ENCODE peak calls at places on chromosomes 4 and X, in six cellular contexts. T is HCT116, X is GM12878, H is H1, C is K562, M is HepG2. O is an unnamed sample. For H3K4me1, the result is how much of the 10 kb centered on the place peaks cover.

GRCh38 chr4:73447701-73448100 is 11.7 kb downstream of the AFP start:
- DNase-seq in X (no peak), T (no peak), C (no peak), M (no peak), H (no peak), O (no peak)

GRCh38 chrX:103531002-103531401 is 11.7 kb upstream of the RAB40A start:
- DNase-seq in C (no peak), T (no peak), X (no peak), M (no peak), H (no peak), O (no peak)

GRCh38 chr4:158936238-158936637 is 166.6 kb upstream of the RAPGEF2 start:
- DNase-seq in X (no peak), C (no peak), T (no peak), H (no peak), M (no peak), O (no peak)

GRCh38 chr4:61532324-61532723 is 332.2 kb downstream of the ADGRL3 start:
- DNase-seq in X (no peak), M (no peak), C (no peak), T (no peak), H (no peak), O (no peak)

GRCh38 chrX:18360867-18361266 is 6.4 kb upstream of the SCML2 start:
- DNase-seq in H (no peak), T (no peak), X (no peak), C (no peak), M (no peak), O (no peak)

GRCh38 chrX:16177260-16177659 is 10.0 kb downstream of the MAGEB17 start:
- DNase-seq in H (no peak), M (no peak), T (no peak), X (no peak), C (no peak), O (no peak)

GRCh38 chr4:63296773-63297172 is 1112.5 kb downstream of the TECRL start:
- DNase-seq in C (no peak), M (peak), X (no peak), H (no peak), T (no peak), O (no peak)

GRCh38 chr4:48268956-48269860 is at the start of gene TEC:
- DNase-seq in M (no peak), C (peak), T (peak), H (peak), X (no peak), O (peak)

GRCh38 chr4:33090910-33091309 is 2370.7 kb downstream of the PCDH7 start:
- DNase-seq in C (no peak), X (no peak), T (no peak), H (no peak), M (no peak), O (no peak)

GRCh38 chr4:81069706-81070331 is 39.3 kb downstream of the BMP3 start:
- DNase-seq in X (peak), T (peak), C (peak), M (peak), H (peak), O (peak)

DNA sequence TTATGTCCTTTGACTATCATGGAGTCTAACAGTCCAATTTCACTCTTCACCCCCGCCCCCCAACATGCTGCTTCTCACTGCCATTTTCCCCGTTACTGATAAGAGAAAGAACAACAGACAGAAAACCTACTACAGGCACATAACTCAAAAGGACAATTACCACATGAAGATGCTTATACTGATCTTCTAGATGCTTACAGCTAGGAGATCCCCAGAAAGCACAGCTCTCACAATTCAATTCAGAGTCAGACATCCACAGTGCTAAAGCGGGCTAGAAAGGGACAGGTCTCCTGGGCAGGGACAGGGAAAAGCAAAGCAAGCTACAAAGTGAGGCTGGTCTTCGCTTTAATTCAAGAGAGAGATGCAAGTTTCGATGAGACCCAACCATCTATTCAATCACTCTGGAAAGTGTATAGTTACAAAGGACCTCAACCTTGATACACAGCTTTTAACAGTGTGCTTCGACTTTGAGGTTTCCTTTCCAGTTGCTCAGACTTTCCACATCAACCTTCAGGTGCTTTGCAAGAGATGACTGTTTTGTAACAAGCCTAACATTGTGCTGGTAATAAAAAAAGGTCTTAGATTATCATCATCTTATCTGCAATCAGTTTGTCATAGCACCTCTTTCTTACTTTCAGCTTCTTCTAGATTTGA is 60.9 kb downstream of the LEF1 start:
- DNase-seq in C (peak), H (no peak), T (no peak), M (no peak), X (no peak), O (no peak)
- H3K4me1 ChIP-seq in C (under half), H (under half), T (under half), M (under half), X (under half), O (under half)

DNA sequence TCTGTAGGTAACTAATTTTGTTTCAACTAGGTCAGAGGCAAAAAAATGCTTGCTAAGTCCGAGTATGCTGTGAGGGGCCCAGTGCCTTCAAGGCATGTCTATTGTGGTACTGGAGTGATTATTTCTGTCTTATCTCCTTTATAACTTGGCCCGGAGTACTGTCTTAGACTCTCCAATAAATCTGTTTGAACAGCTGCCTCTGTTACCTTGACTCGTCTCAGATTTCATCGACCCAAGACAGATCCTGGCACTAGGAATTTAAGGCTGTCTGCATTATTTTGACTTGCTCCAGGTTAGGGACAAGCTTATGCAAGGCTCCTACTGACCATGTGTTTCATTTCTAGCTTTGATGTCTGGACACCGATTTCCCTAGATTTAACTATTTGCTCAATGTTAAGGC is 41.1 kb upstream of the NKAP start:
- DNase-seq in H (no peak), T (no peak), C (no peak), X (no peak), M (no peak), O (no peak)
- TF ChIP-seq YY1 in H (no peak), T (no peak), C (no peak), X (no peak), M (no peak), O (no peak)

DNA sequence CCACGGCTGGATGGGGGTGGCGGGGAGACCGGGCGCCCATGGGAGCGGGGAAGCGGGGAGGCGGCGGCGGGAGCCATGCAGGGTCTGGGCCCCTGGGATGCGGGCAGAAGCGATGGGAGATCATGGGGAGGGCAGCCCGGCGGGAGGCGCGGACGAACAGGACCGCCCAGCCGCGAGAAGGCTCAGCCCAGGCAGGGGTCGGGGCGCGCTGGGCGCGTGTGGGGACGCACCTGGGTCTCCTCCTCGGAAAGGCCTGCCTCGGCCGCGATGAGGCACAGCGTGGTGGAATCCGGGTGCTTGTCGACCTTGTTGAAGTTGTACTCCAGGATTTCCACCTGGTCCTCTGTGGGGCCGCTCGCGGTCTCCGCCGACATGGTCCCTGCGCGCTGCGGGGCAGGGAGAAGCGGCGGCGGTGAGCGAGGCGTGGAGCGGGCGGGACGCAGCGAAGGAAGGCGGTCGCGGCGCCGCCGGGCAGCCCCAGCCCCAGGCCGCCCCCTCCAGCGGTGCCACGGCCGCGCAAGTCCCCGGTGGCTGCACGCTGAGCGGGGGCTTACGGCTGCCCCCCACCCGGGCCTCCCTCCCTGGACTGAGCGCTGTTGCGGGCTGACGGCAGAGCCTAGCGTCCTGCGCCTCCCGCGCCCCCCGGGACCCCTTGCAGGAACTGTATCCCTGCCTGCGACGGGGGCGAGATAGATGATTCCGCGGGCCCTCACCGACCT is 25.3 kb downstream of the HOPX start:
- DNase-seq in C (no peak), T (no peak), M (no peak), H (peak), X (no peak), O (no peak)
- H3K9ac ChIP-seq in C (no peak), T (no peak), M (no peak), H (no peak), X (no peak), O (peak)

GRCh38 chr4:2483237-2483636 is 14.3 kb downstream of the RNF4 start:
- DNase-seq in H (no peak), X (no peak), M (no peak), C (no peak), T (no peak), O (no peak)

GRCh38 chr4:2482192-2482591 is 13.3 kb downstream of the RNF4 start:
- DNase-seq in T (no peak), M (no peak), X (no peak), C (no peak), H (no peak), O (no peak)

GRCh38 chr4:2484169-2484568 is 15.3 kb downstream of the RNF4 start:
- DNase-seq in T (no peak), X (no peak), M (no peak), H (no peak), C (no peak), O (no peak)

GRCh38 chr4:2480649-2481048 is 11.7 kb downstream of the RNF4 start:
- DNase-seq in M (no peak), H (no peak), T (no peak), X (no peak), C (no peak), O (no peak)

GRCh38 chr4:2482693-2483092 is 13.8 kb downstream of the RNF4 start:
- DNase-seq in H (no peak), X (peak), C (no peak), M (peak), T (no peak), O (no peak)
- H3K4me1 ChIP-seq in H (under half), X (half or more), C (under half), M (half or more), T (under half), O (under half)

DNA sequence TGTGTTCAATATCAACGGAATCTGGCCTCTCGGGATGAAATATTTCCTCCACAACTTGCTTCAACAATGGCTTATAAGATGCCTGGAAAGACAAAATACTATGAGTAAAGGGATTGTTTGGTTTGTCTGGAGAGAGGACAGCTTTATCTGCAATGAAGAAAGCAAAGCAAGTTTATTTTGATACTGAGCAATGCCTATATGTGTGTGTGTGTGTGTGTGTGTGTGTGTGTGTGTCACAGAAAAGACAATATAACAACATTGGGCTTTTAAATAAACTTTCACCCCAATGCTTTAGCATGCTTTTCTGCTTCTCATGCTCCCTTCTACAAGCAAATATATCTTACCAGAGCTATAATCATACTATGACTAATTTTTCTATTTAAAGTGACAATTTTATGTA is 45.4 kb downstream of the RASL11B start:
- DNase-seq in T (no peak), X (no peak), M (no peak), H (no peak), C (no peak), O (no peak)
- TF ChIP-seq YY1 in T (no peak), X (no peak), M (no peak), H (no peak), C (no peak), O (no peak)

DNA sequence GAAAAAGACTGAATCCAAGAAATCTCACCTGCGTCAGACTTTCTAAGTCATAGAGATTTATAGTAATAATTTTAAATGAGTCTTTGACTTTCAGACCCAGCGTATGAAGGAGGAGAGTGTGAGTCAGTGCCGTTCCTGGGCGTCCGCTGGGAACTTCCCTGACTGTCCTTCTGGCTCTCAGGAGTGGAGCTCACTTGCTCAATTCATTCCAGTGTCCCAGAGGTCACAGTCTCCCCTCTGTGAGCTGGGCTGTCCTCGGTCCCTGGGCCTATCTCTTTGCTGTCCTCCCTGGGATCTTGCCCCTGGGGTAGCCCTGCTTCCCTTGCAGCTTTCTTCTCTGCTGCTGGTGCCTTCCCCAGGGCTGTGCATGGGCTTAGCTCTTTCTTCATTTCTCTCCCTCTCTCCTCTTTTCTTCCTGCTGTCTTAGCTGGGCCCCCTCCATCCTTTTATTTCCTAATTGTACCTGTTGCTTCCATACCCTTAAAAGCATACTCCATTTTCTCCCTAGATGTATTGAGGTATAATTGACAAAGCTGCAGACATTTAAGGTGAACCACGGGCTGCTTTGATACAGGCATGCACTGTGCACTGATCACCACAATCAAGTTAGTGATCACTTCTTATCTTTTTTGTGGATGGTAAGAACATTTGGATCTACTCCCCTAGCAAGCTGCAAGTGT is 11.6 kb downstream of the SORBS2 start:
- DNase-seq in C (no peak), T (no peak), H (no peak), M (no peak), X (no peak), O (no peak)
- H3K9ac ChIP-seq in C (no peak), T (no peak), H (no peak), M (no peak), X (no peak), O (no peak)

GRCh38 chr4:2866160-2866861 is 22.7 kb downstream of the ADD1 start:
- DNase-seq in C (no peak), T (no peak), H (no peak), M (peak), X (no peak), O (no peak)

GRCh38 chr4:2868840-2869487 is 25.3 kb downstream of the ADD1 start:
- DNase-seq in H (no peak), C (no peak), T (no peak), M (no peak), X (no peak), O (no peak)

GRCh38 chr4:2869659-2870058 is 26.0 kb downstream of the ADD1 start:
- DNase-seq in X (no peak), M (no peak), H (no peak), T (no peak), C (no peak), O (no peak)

GRCh38 chr4:2866891-2867290 is 23.2 kb downstream of the ADD1 start:
- DNase-seq in X (no peak), M (no peak), C (no peak), H (no peak), T (no peak), O (no peak)

GRCh38 chr4:2867758-2868491 is 24.3 kb downstream of the ADD1 start:
- DNase-seq in M (peak), C (peak), T (no peak), X (no peak), H (no peak), O (no peak)
- H3K4me1 ChIP-seq in M (half or more), C (under half), T (under half), X (under half), H (under half), O (under half)

GRCh38 chr4:52592287-52592686 is 66.8 kb downstream of the USP46 start:
- DNase-seq in C (peak), H (no peak), M (no peak), T (no peak), X (no peak), O (no peak)

GRCh38 chr4:52585379-52585778 is 73.7 kb downstream of the USP46 start:
- DNase-seq in M (no peak), T (no peak), C (no peak), H (no peak), X (no peak), O (no peak)

GRCh38 chr4:52588097-52588496 is 71.0 kb downstream of the USP46 start:
- DNase-seq in X (no peak), M (peak), C (peak), T (peak), H (peak), O (peak)

GRCh38 chr4:52586069-52586468 is 73.0 kb downstream of the USP46 start:
- DNase-seq in T (no peak), M (no peak), C (no peak), H (no peak), X (no peak), O (no peak)

DNA sequence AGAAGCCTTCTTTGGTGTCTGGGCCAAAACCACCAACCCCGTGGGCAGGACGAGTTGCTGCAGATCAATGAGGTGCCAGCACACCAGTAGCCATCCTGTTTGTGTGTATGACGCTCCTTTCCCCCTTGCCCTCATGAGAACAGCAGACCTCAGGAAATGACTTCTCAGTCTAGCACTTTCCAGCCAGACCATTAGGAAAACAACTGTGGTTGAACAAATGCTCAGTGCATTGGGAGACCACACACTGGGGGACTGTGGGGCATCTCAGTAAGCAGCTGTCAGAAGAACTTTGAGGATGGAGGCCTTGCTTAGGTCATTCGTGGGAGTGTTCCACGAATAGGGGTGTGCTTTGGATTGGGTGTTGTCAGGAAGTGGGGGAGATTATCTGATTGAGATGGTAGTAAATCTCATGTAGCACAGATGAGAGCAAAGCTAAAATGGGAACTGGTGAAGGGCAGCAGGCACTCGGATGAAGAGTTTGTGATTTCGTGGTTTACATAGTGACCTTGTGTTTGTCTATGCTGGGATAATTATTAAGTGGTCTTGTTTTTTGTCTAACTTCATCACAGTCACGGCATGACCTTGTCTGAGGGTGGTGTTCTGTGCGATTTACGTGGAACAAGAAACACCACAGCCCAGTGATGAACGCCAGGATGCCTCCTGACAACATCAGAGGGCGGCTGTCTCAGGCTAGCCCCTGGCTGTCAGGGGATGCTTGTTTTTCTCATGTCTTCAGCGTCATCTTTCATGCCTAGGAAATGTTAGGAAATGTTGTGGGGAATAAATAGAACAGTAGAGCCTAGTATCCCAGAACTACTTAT is 70.1 kb downstream of the USP46 start:
- DNase-seq in H (no peak), C (no peak), T (no peak), X (no peak), M (no peak), O (no peak)
- TF ChIP-seq YY1 in H (no peak), C (no peak), T (no peak), X (no peak), M (no peak), O (no peak)

GRCh38 chr4:185794637-185795036 is 17.4 kb downstream of the SORBS2 start:
- DNase-seq in T (no peak), C (no peak), H (no peak), X (no peak), M (no peak), O (no peak)

GRCh38 chr4:185797018-185797417 is 15.0 kb downstream of the SORBS2 start:
- DNase-seq in M (no peak), X (no peak), T (no peak), H (no peak), C (no peak), O (no peak)

GRCh38 chr4:185796176-185796575 is 15.8 kb downstream of the SORBS2 start:
- DNase-seq in M (no peak), H (no peak), T (no peak), C (no peak), X (no peak), O (no peak)

GRCh38 chr4:185793716-185794115 is 18.3 kb downstream of the SORBS2 start:
- DNase-seq in T (no peak), X (no peak), H (no peak), M (no peak), C (peak), O (no peak)

GRCh38 chr4:185792384-185793146 is 19.4 kb downstream of the SORBS2 start:
- DNase-seq in M (peak), C (no peak), H (no peak), T (no peak), X (no peak), O (no peak)
- H3K9ac ChIP-seq in M (peak), C (no peak), H (no peak), T (no peak), X (no peak), O (no peak)

O was measured in NT2/D1.